ENCODE peak calls at places on chromosomes 11 and 22, in ten cellular contexts. P, N, C, X, U, K, H, T, Q and B are unnamed samples.

GRCh38 chr22:41898645-41899044 is 16.2 kb downstream of the SHISA8 start:
- DNase-seq in P (no peak), N (no peak), C (no peak), X (no peak), U (no peak), K (no peak), H (no peak), T (no peak), Q (no peak), B (peak; percentile 80)

GRCh38 chr22:23403720-23404688 is 176.1 kb downstream of the IGLL1 start:
- DNase-seq in P (no peak), N (no peak), C (no peak), X (no peak), U (no peak), K (no peak), H (no peak), T (no peak), Q (no peak), B (peak; percentile 81)

GRCh38 chr11:62856333-62856910 is 17.0 kb upstream of the WDR74 start:
- DNase-seq in P (peak; percentile 47), N (no peak), C (no peak), X (peak; percentile 16), U (no peak), K (no peak), H (no peak), T (no peak), Q (no peak), B (peak; percentile 82)

GRCh38 chr22:24593810-24594568 is 1.1 kb upstream of the LRRC75B start:
- DNase-seq in P (no peak), N (no peak), C (no peak), X (no peak), U (no peak), K (no peak), H (no peak), T (no peak), Q (no peak), B (peak; percentile 81)

GRCh38 chr22:27918351-27919221 is 470 bp downstream of the PITPNB start:
- DNase-seq in P (no peak), N (peak; percentile 27), C (peak; percentile 38), X (peak; percentile 48), U (peak; percentile 53), K (no peak), H (peak; percentile 38), T (peak; percentile 72), Q (no peak), B (peak; percentile 69)

GRCh38 chr11:65403607-65404121 is 17.2 kb downstream of the FRMD8 start:
- DNase-seq in P (no peak), N (no peak), C (no peak), X (no peak), U (no peak), K (no peak), H (no peak), T (no peak), Q (no peak), B (peak; percentile 43)

GRCh38 chr22:22684605-22685561 is 40.5 kb downstream of the GGTLC2 start:
- DNase-seq in P (peak; percentile 85), N (no peak), C (no peak), X (peak; percentile 88), U (peak; percentile 85), K (peak; percentile 57), H (no peak), T (peak; percentile 31), Q (peak; percentile 79), B (no peak)

GRCh38 chr11:45807792-45808238 is 2.9 kb downstream of the SLC35C1 start:
- DNase-seq in P (no peak), N (no peak), C (no peak), X (no peak), U (no peak), K (no peak), H (no peak), T (no peak), Q (no peak), B (no peak)

GRCh38 chr11:44728491-44728910 is 1.7 kb downstream of the TSPAN18 start:
- DNase-seq in P (no peak), N (no peak), C (no peak), X (no peak), U (no peak), K (no peak), H (no peak), T (no peak), Q (no peak), B (peak; percentile 87)

GRCh38 chr11:73463359-73463758 is 87.2 kb downstream of the RELT start:
- DNase-seq in P (no peak), N (no peak), C (no peak), X (peak; percentile 60), U (peak; percentile 86), K (peak; percentile 26), H (no peak), T (no peak), Q (no peak), B (peak; percentile 86)

GRCh38 chr11:1837171-1838076 is 1.4 kb upstream of the TNNI2 start:
- DNase-seq in P (peak; percentile 96), N (peak; percentile 91), C (peak; percentile 72), X (peak; percentile 46), U (peak; percentile 45), K (no peak), H (peak; percentile 17), T (peak; percentile 91), Q (no peak), B (peak; percentile 99)

GRCh38 chr11:68266121-68266891 is 5.5 kb downstream of the C11orf24 start:
- DNase-seq in P (no peak), N (no peak), C (no peak), X (no peak), U (no peak), K (no peak), H (no peak), T (no peak), Q (no peak), B (no peak)

GRCh38 chr11:77559686-77560425 is 29.9 kb upstream of the AQP11 start:
- DNase-seq in P (no peak), N (peak; percentile 68), C (no peak), X (peak; percentile 92), U (peak; percentile 97), K (peak; percentile 49), H (no peak), T (no peak), Q (peak; percentile 37), B (peak; percentile 84)

GRCh38 chr11:33835143-33835878 is 56.6 kb downstream of the LMO2 start:
- DNase-seq in P (no peak), N (peak; percentile 63), C (no peak), X (peak; percentile 86), U (peak; percentile 76), K (peak; percentile 13), H (no peak), T (no peak), Q (peak; percentile 14), B (peak; percentile 89)

GRCh38 chr11:19725379-19726079 is 12.9 kb downstream of the NAV2 start:
- DNase-seq in P (no peak), N (no peak), C (no peak), X (no peak), U (no peak), K (no peak), H (no peak), T (no peak), Q (no peak), B (no peak)

GRCh38 chr11:117217685-117218084 is 14.2 kb downstream of the PCSK7 start:
- DNase-seq in P (no peak), N (no peak), C (no peak), X (peak; percentile 22), U (no peak), K (no peak), H (no peak), T (no peak), Q (no peak), B (peak; percentile 77)

GRCh38 chr11:131465746-131466145 is 95.3 kb downstream of the NTM start:
- DNase-seq in P (no peak), N (no peak), C (no peak), X (no peak), U (no peak), K (no peak), H (no peak), T (no peak), Q (no peak), B (no peak)

GRCh38 chr22:39243443-39244072 is 1.2 kb downstream of the PDGFB start:
- DNase-seq in P (no peak), N (no peak), C (no peak), X (no peak), U (no peak), K (no peak), H (no peak), T (no peak), Q (no peak), B (peak; percentile 93)

GRCh38 chr22:39600491-39601179 is 30.1 kb downstream of the CACNA1I start:
- DNase-seq in P (no peak), N (no peak), C (no peak), X (no peak), U (no peak), K (no peak), H (no peak), T (no peak), Q (no peak), B (peak; percentile 69)